ENCODE peak calls at places on chromosome X, in five cellular contexts. K, C, Q, X and N are unnamed samples.

GRCh38 chrX:63350551-63350950 is 581 bp downstream of the SPIN4 start:
- DNase-seq in C (no peak), K (no peak), X (peak; percentile 26), Q (no peak), N (no peak)

GRCh38 chrX:7316887-7317286 is 168.9 kb upstream of the PUDP start:
- DNase-seq in C (no peak), K (no peak), Q (no peak), X (no peak), N (no peak)

GRCh38 chrX:12709047-12709446 is 82.2 kb upstream of the PRPS2 start:
- DNase-seq in Q (no peak), C (no peak), K (no peak), X (peak; percentile 22), N (no peak)

GRCh38 chrX:154040863-154041262 is 21.2 kb upstream of the IRAK1 start:
- DNase-seq in Q (no peak), X (no peak), K (no peak), C (no peak), N (no peak)

GRCh38 chrX:7263330-7263729 is 115.4 kb upstream of the PUDP start:
- DNase-seq in Q (no peak), X (no peak), K (no peak), C (no peak), N (no peak)

GRCh38 chrX:9646471-9647038 is 119.1 kb downstream of the GPR143 start:
- DNase-seq in K (no peak), C (no peak), X (no peak), Q (no peak), N (no peak)

GRCh38 chrX:112083624-112084326 is 1.2 kb upstream of the TRPC5 start:
- DNase-seq in K (no peak), C (no peak), Q (no peak), X (no peak), N (no peak)

GRCh38 chrX:108537005-108537404 is 97.4 kb downstream of the COL4A5 start:
- DNase-seq in K (no peak), Q (peak; percentile 64), C (no peak), X (peak; percentile 22), N (peak; percentile 1)

GRCh38 chrX:39975094-39975865 is 122.5 kb downstream of the BCOR start:
- DNase-seq in X (no peak), C (no peak), Q (no peak), K (no peak), N (no peak)

GRCh38 chrX:81082649-81083048 is 119.1 kb downstream of the HMGN5 start:
- DNase-seq in X (peak; percentile 30), Q (no peak), C (no peak), K (no peak), N (no peak)

GRCh38 chrX:1423215-1423614 is 29.5 kb downstream of the ASMTL start:
- DNase-seq in Q (no peak), K (no peak), C (no peak), X (no peak), N (no peak)

GRCh38 chrX:108019382-108019857 is 25.4 kb upstream of the VSIG1 start:
- DNase-seq in X (no peak), Q (no peak), K (no peak), C (no peak), N (no peak)

GRCh38 chrX:121028419-121028818 is 19.0 kb upstream of the GLUD2 start:
- DNase-seq in K (no peak), Q (no peak), X (no peak), C (no peak), N (no peak)

GRCh38 chrX:54447461-54447860 is 7.3 kb downstream of the TSR2 start:
- DNase-seq in X (no peak), C (no peak), K (no peak), Q (no peak), N (no peak)

GRCh38 chrX:63750846-63751245 is 34.2 kb downstream of the ARHGEF9 start:
- DNase-seq in C (no peak), X (no peak), K (no peak), Q (no peak), N (no peak)

GRCh38 chrX:43718956-43719355 is 62.9 kb downstream of the MAOA start:
- DNase-seq in K (no peak), Q (no peak), X (no peak), C (no peak), N (no peak)